ENCODE peak calls at places on chromosome 14, in seven cellular contexts. One of them, this sample, is unnamed.

GRCh38 chr14:56268039-56268438 is 149.8 kb downstream of the PELI2 start:
- DNase-seq in CD8-positive, alpha-beta T cell: no peak
- DNase-seq in astrocyte of the spinal cord: peak
- DNase-seq in body of pancreas: no peak
- DNase-seq in psoas muscle: no peak
- DNase-seq in progenitor cell of endocrine pancreas: no peak
- DNase-seq in CD4-positive, alpha-beta T cell: no peak
- DNase-seq in this sample: no peak

GRCh38 chr14:106308839-106309389 is 782.5 kb downstream of the TMEM121 start:
- DNase-seq in CD8-positive, alpha-beta T cell: peak
- DNase-seq in astrocyte of the spinal cord: no peak
- DNase-seq in body of pancreas: peak
- DNase-seq in psoas muscle: no peak
- DNase-seq in progenitor cell of endocrine pancreas: no peak
- DNase-seq in CD4-positive, alpha-beta T cell: peak
- DNase-seq in this sample: peak

GRCh38 chr14:37546621-37547447 is 48.2 kb downstream of the FOXA1 start:
- DNase-seq in CD8-positive, alpha-beta T cell: no peak
- DNase-seq in astrocyte of the spinal cord: peak
- DNase-seq in body of pancreas: no peak
- DNase-seq in psoas muscle: no peak
- DNase-seq in progenitor cell of endocrine pancreas: no peak
- DNase-seq in CD4-positive, alpha-beta T cell: no peak
- DNase-seq in this sample: no peak

GRCh38 chr14:102746568-102747438 is 30.4 kb upstream of the TRAF3 start:
- DNase-seq in CD8-positive, alpha-beta T cell: no peak
- DNase-seq in astrocyte of the spinal cord: no peak
- DNase-seq in body of pancreas: no peak
- DNase-seq in psoas muscle: no peak
- DNase-seq in progenitor cell of endocrine pancreas: no peak
- DNase-seq in CD4-positive, alpha-beta T cell: no peak
- DNase-seq in this sample: no peak

GRCh38 chr14:64954491-64955240 is 12.1 kb upstream of the GPX2 start:
- DNase-seq in CD8-positive, alpha-beta T cell: no peak
- DNase-seq in astrocyte of the spinal cord: no peak
- DNase-seq in body of pancreas: no peak
- DNase-seq in psoas muscle: no peak
- DNase-seq in progenitor cell of endocrine pancreas: no peak
- DNase-seq in CD4-positive, alpha-beta T cell: no peak
- DNase-seq in this sample: no peak

GRCh38 chr14:63371033-63371432 is 52.3 kb upstream of the GPHB5 start:
- DNase-seq in CD8-positive, alpha-beta T cell: no peak
- DNase-seq in astrocyte of the spinal cord: no peak
- DNase-seq in body of pancreas: no peak
- DNase-seq in psoas muscle: no peak
- DNase-seq in progenitor cell of endocrine pancreas: no peak
- DNase-seq in CD4-positive, alpha-beta T cell: no peak
- DNase-seq in this sample: no peak

GRCh38 chr14:54572316-54572715 is 5.4 kb downstream of the SAMD4A start:
- DNase-seq in CD8-positive, alpha-beta T cell: no peak
- DNase-seq in astrocyte of the spinal cord: no peak
- DNase-seq in body of pancreas: no peak
- DNase-seq in psoas muscle: no peak
- DNase-seq in progenitor cell of endocrine pancreas: no peak
- DNase-seq in CD4-positive, alpha-beta T cell: no peak
- DNase-seq in this sample: no peak

GRCh38 chr14:29220077-29220476 is 453.5 kb downstream of the FOXG1 start:
- DNase-seq in CD8-positive, alpha-beta T cell: no peak
- DNase-seq in astrocyte of the spinal cord: no peak
- DNase-seq in body of pancreas: no peak
- DNase-seq in psoas muscle: no peak
- DNase-seq in progenitor cell of endocrine pancreas: no peak
- DNase-seq in CD4-positive, alpha-beta T cell: no peak
- DNase-seq in this sample: no peak

GRCh38 chr14:23299558-23299957 is 3.1 kb downstream of the PPP1R3E start:
- DNase-seq in CD8-positive, alpha-beta T cell: no peak
- DNase-seq in astrocyte of the spinal cord: peak
- DNase-seq in body of pancreas: no peak
- DNase-seq in psoas muscle: no peak
- DNase-seq in progenitor cell of endocrine pancreas: no peak
- DNase-seq in CD4-positive, alpha-beta T cell: no peak
- DNase-seq in this sample: no peak

GRCh38 chr14:100541621-100542560 is 45.3 kb downstream of the BEGAIN start:
- DNase-seq in CD8-positive, alpha-beta T cell: no peak
- DNase-seq in astrocyte of the spinal cord: no peak
- DNase-seq in body of pancreas: peak
- DNase-seq in psoas muscle: no peak
- DNase-seq in progenitor cell of endocrine pancreas: no peak
- DNase-seq in CD4-positive, alpha-beta T cell: no peak
- DNase-seq in this sample: no peak

GRCh38 chr14:76894308-76894707 is 68.1 kb downstream of the LRRC74A start:
- DNase-seq in CD8-positive, alpha-beta T cell: no peak
- DNase-seq in astrocyte of the spinal cord: no peak
- DNase-seq in body of pancreas: no peak
- DNase-seq in psoas muscle: no peak
- DNase-seq in progenitor cell of endocrine pancreas: no peak
- DNase-seq in CD4-positive, alpha-beta T cell: no peak
- DNase-seq in this sample: no peak

GRCh38 chr14:34650786-34651584 is 21.0 kb upstream of the SNX6 start:
- DNase-seq in CD8-positive, alpha-beta T cell: no peak
- DNase-seq in astrocyte of the spinal cord: peak
- DNase-seq in body of pancreas: no peak
- DNase-seq in psoas muscle: peak
- DNase-seq in progenitor cell of endocrine pancreas: no peak
- DNase-seq in CD4-positive, alpha-beta T cell: no peak
- DNase-seq in this sample: no peak

GRCh38 chr14:51396222-51396815 is 156.3 kb downstream of the TMX1 start:
- DNase-seq in CD8-positive, alpha-beta T cell: no peak
- DNase-seq in astrocyte of the spinal cord: peak
- DNase-seq in body of pancreas: peak
- DNase-seq in psoas muscle: no peak
- DNase-seq in progenitor cell of endocrine pancreas: no peak
- DNase-seq in CD4-positive, alpha-beta T cell: no peak
- DNase-seq in this sample: no peak

GRCh38 chr14:89399594-89400068 is 17.4 kb downstream of the FOXN3 start:
- DNase-seq in CD8-positive, alpha-beta T cell: no peak
- DNase-seq in astrocyte of the spinal cord: peak
- DNase-seq in body of pancreas: peak
- DNase-seq in psoas muscle: no peak
- DNase-seq in progenitor cell of endocrine pancreas: no peak
- DNase-seq in CD4-positive, alpha-beta T cell: no peak
- DNase-seq in this sample: no peak

GRCh38 chr14:87898301-87898700 is 94.7 kb downstream of the GALC start:
- DNase-seq in CD8-positive, alpha-beta T cell: no peak
- DNase-seq in astrocyte of the spinal cord: no peak
- DNase-seq in body of pancreas: no peak
- DNase-seq in psoas muscle: no peak
- DNase-seq in progenitor cell of endocrine pancreas: no peak
- DNase-seq in CD4-positive, alpha-beta T cell: no peak
- DNase-seq in this sample: no peak

GRCh38 chr14:64549016-64549415 is 745 bp upstream of the PPP1R36 start:
- DNase-seq in CD8-positive, alpha-beta T cell: no peak
- DNase-seq in astrocyte of the spinal cord: no peak
- DNase-seq in body of pancreas: no peak
- DNase-seq in psoas muscle: no peak
- DNase-seq in progenitor cell of endocrine pancreas: no peak
- DNase-seq in CD4-positive, alpha-beta T cell: no peak
- DNase-seq in this sample: no peak

GRCh38 chr14:100688598-100689499 is 37.8 kb upstream of the DLK1 start:
- DNase-seq in CD8-positive, alpha-beta T cell: no peak
- DNase-seq in astrocyte of the spinal cord: peak
- DNase-seq in body of pancreas: no peak
- DNase-seq in psoas muscle: no peak
- DNase-seq in progenitor cell of endocrine pancreas: no peak
- DNase-seq in CD4-positive, alpha-beta T cell: no peak
- DNase-seq in this sample: no peak

GRCh38 chr14:30610719-30611388 is 11.3 kb upstream of the SCFD1 start:
- DNase-seq in CD8-positive, alpha-beta T cell: peak
- DNase-seq in astrocyte of the spinal cord: peak
- DNase-seq in body of pancreas: peak
- DNase-seq in psoas muscle: no peak
- DNase-seq in progenitor cell of endocrine pancreas: no peak
- DNase-seq in CD4-positive, alpha-beta T cell: peak
- DNase-seq in this sample: peak

GRCh38 chr14:21384494-21384851 is 654 bp upstream of the SUPT16H start:
- DNase-seq in CD8-positive, alpha-beta T cell: no peak
- DNase-seq in astrocyte of the spinal cord: no peak
- DNase-seq in body of pancreas: no peak
- DNase-seq in psoas muscle: no peak
- DNase-seq in progenitor cell of endocrine pancreas: no peak
- DNase-seq in CD4-positive, alpha-beta T cell: no peak
- DNase-seq in this sample: no peak

DNA sequence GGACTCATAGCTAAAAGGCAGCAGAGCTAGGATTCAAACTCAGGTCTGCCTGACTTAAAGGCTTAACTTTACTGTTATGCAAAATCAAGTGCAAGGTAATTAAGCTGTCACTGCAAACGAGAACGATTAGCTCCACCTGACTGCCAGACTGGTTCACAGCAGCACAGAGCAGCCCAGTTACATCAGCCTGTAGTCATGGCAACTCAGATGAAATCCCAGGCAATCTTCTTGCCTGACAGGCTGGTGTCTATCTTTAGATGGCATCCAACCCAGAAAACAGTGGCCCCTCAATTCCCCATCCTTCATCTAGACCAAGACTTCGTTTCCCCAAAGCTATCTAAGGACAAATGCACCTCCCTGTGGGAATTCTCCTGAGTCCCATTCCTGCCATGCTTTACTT is 77.3 kb upstream of the ACTN1 start:
- DNase-seq in CD8-positive, alpha-beta T cell: peak
- DNase-seq in astrocyte of the spinal cord: peak
- DNase-seq in body of pancreas: no peak
- DNase-seq in psoas muscle: no peak
- DNase-seq in progenitor cell of endocrine pancreas: no peak
- DNase-seq in CD4-positive, alpha-beta T cell: no peak
- DNase-seq in this sample: no peak
- TF ChIP-seq CTCF in CD8-positive, alpha-beta T cell: no peak
- TF ChIP-seq CTCF in astrocyte of the spinal cord: no peak
- TF ChIP-seq CTCF in body of pancreas: no peak
- TF ChIP-seq CTCF in psoas muscle: no peak
- TF ChIP-seq CTCF in progenitor cell of endocrine pancreas: no peak
- TF ChIP-seq CTCF in CD4-positive, alpha-beta T cell: no peak
- TF ChIP-seq CTCF in this sample: no peak

GRCh38 chr14:59429798-59430197 is 35.4 kb downstream of the GPR135 start:
- DNase-seq in CD8-positive, alpha-beta T cell: no peak
- DNase-seq in astrocyte of the spinal cord: no peak
- DNase-seq in body of pancreas: no peak
- DNase-seq in psoas muscle: no peak
- DNase-seq in progenitor cell of endocrine pancreas: no peak
- DNase-seq in CD4-positive, alpha-beta T cell: no peak
- DNase-seq in this sample: no peak

GRCh38 chr14:59424707-59425106 is 40.5 kb downstream of the GPR135 start:
- DNase-seq in CD8-positive, alpha-beta T cell: no peak
- DNase-seq in astrocyte of the spinal cord: no peak
- DNase-seq in body of pancreas: peak
- DNase-seq in psoas muscle: peak
- DNase-seq in progenitor cell of endocrine pancreas: no peak
- DNase-seq in CD4-positive, alpha-beta T cell: no peak
- DNase-seq in this sample: no peak

GRCh38 chr14:59427653-59428578 is 37.3 kb downstream of the GPR135 start:
- DNase-seq in CD8-positive, alpha-beta T cell: no peak
- DNase-seq in astrocyte of the spinal cord: no peak
- DNase-seq in body of pancreas: no peak
- DNase-seq in psoas muscle: peak
- DNase-seq in progenitor cell of endocrine pancreas: no peak
- DNase-seq in CD4-positive, alpha-beta T cell: no peak
- DNase-seq in this sample: no peak

GRCh38 chr14:59425322-59425945 is 39.7 kb downstream of the GPR135 start:
- DNase-seq in CD8-positive, alpha-beta T cell: no peak
- DNase-seq in astrocyte of the spinal cord: no peak
- DNase-seq in body of pancreas: no peak
- DNase-seq in psoas muscle: no peak
- DNase-seq in progenitor cell of endocrine pancreas: no peak
- DNase-seq in CD4-positive, alpha-beta T cell: no peak
- DNase-seq in this sample: no peak

DNA sequence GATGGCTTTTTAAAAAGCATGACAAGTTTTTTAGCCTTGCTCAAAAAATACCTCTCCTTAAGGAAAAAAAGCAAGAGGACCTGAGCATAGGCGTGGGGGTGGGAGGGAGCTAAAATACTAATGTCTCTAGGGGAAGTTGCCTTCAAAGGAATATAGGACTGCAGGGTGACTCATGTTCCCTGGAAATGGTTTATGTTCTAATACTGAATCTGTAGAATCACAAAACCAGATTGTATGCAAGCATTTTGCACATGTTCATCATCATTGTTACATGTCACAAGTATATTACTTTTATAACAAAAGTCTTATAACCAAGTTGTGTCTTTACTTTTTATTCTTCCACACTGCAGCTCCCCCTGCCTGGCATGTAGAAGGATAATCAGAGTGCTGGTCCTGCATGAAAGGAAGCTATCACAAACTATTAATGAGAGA is 36.6 kb downstream of the GPR135 start:
- DNase-seq in CD8-positive, alpha-beta T cell: no peak
- DNase-seq in astrocyte of the spinal cord: peak
- DNase-seq in body of pancreas: no peak
- DNase-seq in psoas muscle: no peak
- DNase-seq in progenitor cell of endocrine pancreas: no peak
- DNase-seq in CD4-positive, alpha-beta T cell: no peak
- DNase-seq in this sample: no peak
- TF ChIP-seq CTCF in CD8-positive, alpha-beta T cell: no peak
- TF ChIP-seq CTCF in astrocyte of the spinal cord: peak
- TF ChIP-seq CTCF in body of pancreas: no peak
- TF ChIP-seq CTCF in psoas muscle: peak
- TF ChIP-seq CTCF in progenitor cell of endocrine pancreas: no peak
- TF ChIP-seq CTCF in CD4-positive, alpha-beta T cell: no peak
- TF ChIP-seq CTCF in this sample: no peak

GRCh38 chr14:70873627-70874026 is 33.6 kb upstream of the PCNX1 start:
- DNase-seq in CD8-positive, alpha-beta T cell: no peak
- DNase-seq in astrocyte of the spinal cord: no peak
- DNase-seq in body of pancreas: no peak
- DNase-seq in psoas muscle: no peak
- DNase-seq in progenitor cell of endocrine pancreas: no peak
- DNase-seq in CD4-positive, alpha-beta T cell: no peak
- DNase-seq in this sample: peak
- TF ChIP-seq CTCF in CD8-positive, alpha-beta T cell: no peak
- TF ChIP-seq CTCF in astrocyte of the spinal cord: no peak
- TF ChIP-seq CTCF in body of pancreas: no peak
- TF ChIP-seq CTCF in psoas muscle: no peak
- TF ChIP-seq CTCF in progenitor cell of endocrine pancreas: no peak
- TF ChIP-seq CTCF in CD4-positive, alpha-beta T cell: no peak
- TF ChIP-seq CTCF in this sample: peak

DNA sequence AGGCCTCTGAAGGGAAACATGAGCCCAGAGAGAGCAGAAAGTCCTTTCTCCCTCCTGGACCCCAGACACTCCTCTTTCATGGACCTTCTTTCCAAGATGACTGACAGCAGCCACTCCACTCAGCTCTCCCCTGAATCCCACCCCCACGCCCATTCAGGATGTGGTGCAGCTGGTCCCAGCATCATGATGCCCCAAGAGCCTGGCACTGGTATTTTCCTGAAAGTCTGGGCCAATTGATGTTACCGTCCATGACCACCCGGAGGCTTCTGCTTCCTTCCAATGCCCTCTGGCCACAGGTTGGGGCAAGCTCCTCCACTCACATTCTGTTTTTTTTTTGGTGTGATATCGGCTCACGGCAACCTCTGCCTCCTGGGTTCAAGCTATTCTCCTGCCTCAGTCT is 112.6 kb downstream of the CALM1 start:
- DNase-seq in CD8-positive, alpha-beta T cell: no peak
- DNase-seq in astrocyte of the spinal cord: no peak
- DNase-seq in body of pancreas: no peak
- DNase-seq in psoas muscle: no peak
- DNase-seq in progenitor cell of endocrine pancreas: no peak
- DNase-seq in CD4-positive, alpha-beta T cell: no peak
- DNase-seq in this sample: no peak
- TF ChIP-seq CTCF in CD8-positive, alpha-beta T cell: no peak
- TF ChIP-seq CTCF in astrocyte of the spinal cord: no peak
- TF ChIP-seq CTCF in body of pancreas: no peak
- TF ChIP-seq CTCF in psoas muscle: no peak
- TF ChIP-seq CTCF in progenitor cell of endocrine pancreas: no peak
- TF ChIP-seq CTCF in CD4-positive, alpha-beta T cell: no peak
- TF ChIP-seq CTCF in this sample: no peak

GRCh38 chr14:59018978-59019377 is 169.5 kb upstream of the DAAM1 start:
- DNase-seq in CD8-positive, alpha-beta T cell: no peak
- DNase-seq in astrocyte of the spinal cord: no peak
- DNase-seq in body of pancreas: no peak
- DNase-seq in psoas muscle: no peak
- DNase-seq in progenitor cell of endocrine pancreas: no peak
- DNase-seq in CD4-positive, alpha-beta T cell: no peak
- DNase-seq in this sample: no peak
- TF ChIP-seq CTCF in CD8-positive, alpha-beta T cell: no peak
- TF ChIP-seq CTCF in astrocyte of the spinal cord: peak
- TF ChIP-seq CTCF in body of pancreas: no peak
- TF ChIP-seq CTCF in psoas muscle: no peak
- TF ChIP-seq CTCF in progenitor cell of endocrine pancreas: peak
- TF ChIP-seq CTCF in CD4-positive, alpha-beta T cell: no peak
- TF ChIP-seq CTCF in this sample: no peak

This sample was measured in CD14-positive monocyte.